ENCODE peak calls at places on chromosomes 11 and 22, in nine cellular contexts. One of them, this sample, is unnamed.

GRCh38 chr11:99555506-99555905 is 534.8 kb downstream of the CNTN5 start:
- DNase-seq in NK-92 treated with Interleukin-12 subunit alpha and Interleukin-12 subunit beta, amount 100 ng/mL, for 24 hours: no peak
- DNase-seq in GM23338: no peak
- DNase-seq in lower lobe of right lung: no peak
- DNase-seq in kidney tubule cell: no peak
- DNase-seq in heart left ventricle: no peak
- DNase-seq in body of pancreas: no peak
- DNase-seq in activated T-cell treated with anti-CD3 and anti-CD28 coated beads for 24 hours: no peak
- DNase-seq in stomach: no peak
- DNase-seq in this sample: no peak

GRCh38 chr11:39461065-39461464 is 1998.4 kb downstream of the LRRC4C start:
- DNase-seq in NK-92 treated with Interleukin-12 subunit alpha and Interleukin-12 subunit beta, amount 100 ng/mL, for 24 hours: no peak
- DNase-seq in GM23338: no peak
- DNase-seq in lower lobe of right lung: no peak
- DNase-seq in kidney tubule cell: no peak
- DNase-seq in heart left ventricle: no peak
- DNase-seq in body of pancreas: no peak
- DNase-seq in activated T-cell treated with anti-CD3 and anti-CD28 coated beads for 24 hours: no peak
- DNase-seq in stomach: no peak
- DNase-seq in this sample: no peak

GRCh38 chr11:14232652-14233051 is 126.3 kb downstream of the RRAS2 start:
- DNase-seq in NK-92 treated with Interleukin-12 subunit alpha and Interleukin-12 subunit beta, amount 100 ng/mL, for 24 hours: no peak
- DNase-seq in GM23338: peak; percentile 67
- DNase-seq in lower lobe of right lung: no peak
- DNase-seq in kidney tubule cell: no peak
- DNase-seq in heart left ventricle: no peak
- DNase-seq in body of pancreas: no peak
- DNase-seq in activated T-cell treated with anti-CD3 and anti-CD28 coated beads for 24 hours: no peak
- DNase-seq in stomach: no peak
- DNase-seq in this sample: peak; percentile 35

GRCh38 chr11:9001736-9002135 is 2.1 kb downstream of the NRIP3 start:
- DNase-seq in NK-92 treated with Interleukin-12 subunit alpha and Interleukin-12 subunit beta, amount 100 ng/mL, for 24 hours: peak; percentile 72
- DNase-seq in GM23338: no peak
- DNase-seq in lower lobe of right lung: no peak
- DNase-seq in kidney tubule cell: peak; percentile 95
- DNase-seq in heart left ventricle: no peak
- DNase-seq in body of pancreas: peak; percentile 38
- DNase-seq in activated T-cell treated with anti-CD3 and anti-CD28 coated beads for 24 hours: peak; percentile 41
- DNase-seq in stomach: no peak
- DNase-seq in this sample: no peak

GRCh38 chr11:19939415-19939929 is 220.8 kb downstream of the DBX1 start:
- DNase-seq in NK-92 treated with Interleukin-12 subunit alpha and Interleukin-12 subunit beta, amount 100 ng/mL, for 24 hours: no peak
- DNase-seq in GM23338: no peak
- DNase-seq in lower lobe of right lung: no peak
- DNase-seq in kidney tubule cell: no peak
- DNase-seq in heart left ventricle: no peak
- DNase-seq in body of pancreas: no peak
- DNase-seq in activated T-cell treated with anti-CD3 and anti-CD28 coated beads for 24 hours: no peak
- DNase-seq in stomach: no peak
- DNase-seq in this sample: peak; percentile 54

GRCh38 chr22:26568207-26568706 is 21.7 kb downstream of the TPST2 start:
- DNase-seq in NK-92 treated with Interleukin-12 subunit alpha and Interleukin-12 subunit beta, amount 100 ng/mL, for 24 hours: peak; percentile 16
- DNase-seq in GM23338: peak; percentile 92
- DNase-seq in lower lobe of right lung: no peak
- DNase-seq in kidney tubule cell: peak; percentile 66
- DNase-seq in heart left ventricle: no peak
- DNase-seq in body of pancreas: no peak
- DNase-seq in activated T-cell treated with anti-CD3 and anti-CD28 coated beads for 24 hours: no peak
- DNase-seq in stomach: no peak
- DNase-seq in this sample: no peak

GRCh38 chr11:35946766-35947165 is 2.9 kb downstream of the LDLRAD3 start:
- DNase-seq in NK-92 treated with Interleukin-12 subunit alpha and Interleukin-12 subunit beta, amount 100 ng/mL, for 24 hours: no peak
- DNase-seq in GM23338: no peak
- DNase-seq in lower lobe of right lung: no peak
- DNase-seq in kidney tubule cell: no peak
- DNase-seq in heart left ventricle: no peak
- DNase-seq in body of pancreas: no peak
- DNase-seq in activated T-cell treated with anti-CD3 and anti-CD28 coated beads for 24 hours: no peak
- DNase-seq in stomach: no peak
- DNase-seq in this sample: no peak

GRCh38 chr11:63779044-63779443 is 10.5 kb upstream of the ZFTA start:
- DNase-seq in NK-92 treated with Interleukin-12 subunit alpha and Interleukin-12 subunit beta, amount 100 ng/mL, for 24 hours: no peak
- DNase-seq in GM23338: no peak
- DNase-seq in lower lobe of right lung: no peak
- DNase-seq in kidney tubule cell: no peak
- DNase-seq in heart left ventricle: no peak
- DNase-seq in body of pancreas: no peak
- DNase-seq in activated T-cell treated with anti-CD3 and anti-CD28 coated beads for 24 hours: no peak
- DNase-seq in stomach: no peak
- DNase-seq in this sample: no peak

GRCh38 chr11:60500276-60500935 is 7.8 kb downstream of the MS4A12 start:
- DNase-seq in NK-92 treated with Interleukin-12 subunit alpha and Interleukin-12 subunit beta, amount 100 ng/mL, for 24 hours: no peak
- DNase-seq in GM23338: peak; percentile 83
- DNase-seq in lower lobe of right lung: no peak
- DNase-seq in kidney tubule cell: peak; percentile 19
- DNase-seq in heart left ventricle: no peak
- DNase-seq in body of pancreas: no peak
- DNase-seq in activated T-cell treated with anti-CD3 and anti-CD28 coated beads for 24 hours: no peak
- DNase-seq in stomach: no peak
- DNase-seq in this sample: no peak

GRCh38 chr22:34950480-34950879 is 115.5 kb upstream of the ISX start:
- DNase-seq in NK-92 treated with Interleukin-12 subunit alpha and Interleukin-12 subunit beta, amount 100 ng/mL, for 24 hours: no peak
- DNase-seq in GM23338: peak; percentile 64
- DNase-seq in lower lobe of right lung: no peak
- DNase-seq in kidney tubule cell: peak; percentile 35
- DNase-seq in heart left ventricle: no peak
- DNase-seq in body of pancreas: no peak
- DNase-seq in activated T-cell treated with anti-CD3 and anti-CD28 coated beads for 24 hours: no peak
- DNase-seq in stomach: no peak
- DNase-seq in this sample: no peak

GRCh38 chr11:44621784-44622183 is 56.3 kb downstream of the CD82 start:
- DNase-seq in NK-92 treated with Interleukin-12 subunit alpha and Interleukin-12 subunit beta, amount 100 ng/mL, for 24 hours: no peak
- DNase-seq in GM23338: no peak
- DNase-seq in lower lobe of right lung: no peak
- DNase-seq in kidney tubule cell: no peak
- DNase-seq in heart left ventricle: no peak
- DNase-seq in body of pancreas: no peak
- DNase-seq in activated T-cell treated with anti-CD3 and anti-CD28 coated beads for 24 hours: no peak
- DNase-seq in stomach: peak; percentile 15
- DNase-seq in this sample: no peak

GRCh38 chr11:111539426-111540113 is 950 bp upstream of the LAYN start:
- DNase-seq in NK-92 treated with Interleukin-12 subunit alpha and Interleukin-12 subunit beta, amount 100 ng/mL, for 24 hours: no peak
- DNase-seq in GM23338: no peak
- DNase-seq in lower lobe of right lung: no peak
- DNase-seq in kidney tubule cell: no peak
- DNase-seq in heart left ventricle: no peak
- DNase-seq in body of pancreas: no peak
- DNase-seq in activated T-cell treated with anti-CD3 and anti-CD28 coated beads for 24 hours: no peak
- DNase-seq in stomach: no peak
- DNase-seq in this sample: no peak

GRCh38 chr11:12552677-12553076 is 121.5 kb upstream of the TEAD1 start:
- DNase-seq in NK-92 treated with Interleukin-12 subunit alpha and Interleukin-12 subunit beta, amount 100 ng/mL, for 24 hours: no peak
- DNase-seq in GM23338: no peak
- DNase-seq in lower lobe of right lung: no peak
- DNase-seq in kidney tubule cell: no peak
- DNase-seq in heart left ventricle: peak; percentile 40
- DNase-seq in body of pancreas: peak; percentile 34
- DNase-seq in activated T-cell treated with anti-CD3 and anti-CD28 coated beads for 24 hours: no peak
- DNase-seq in stomach: no peak
- DNase-seq in this sample: no peak

GRCh38 chr11:32307449-32307848 is 127.9 kb downstream of the WT1 start:
- DNase-seq in NK-92 treated with Interleukin-12 subunit alpha and Interleukin-12 subunit beta, amount 100 ng/mL, for 24 hours: no peak
- DNase-seq in GM23338: no peak
- DNase-seq in lower lobe of right lung: no peak
- DNase-seq in kidney tubule cell: no peak
- DNase-seq in heart left ventricle: no peak
- DNase-seq in body of pancreas: no peak
- DNase-seq in activated T-cell treated with anti-CD3 and anti-CD28 coated beads for 24 hours: no peak
- DNase-seq in stomach: no peak
- DNase-seq in this sample: no peak

This sample was measured in DMS53.